ENCODE peak calls at places on chromosome 3, in six cellular contexts. S is foreskin fibroblast, D is hypothalamus, K is LoVo, M is bronchial epithelial cell, X is GM12865. V is an unnamed sample.

GRCh38 chr3:150261958-150262357 is 146.1 kb upstream of the TSC22D2 start:
- DNase-seq in S (no peak), D (no peak), K (no peak), M (no peak), X (no peak), V (no peak)

GRCh38 chr3:74906181-74906580 is 291.7 kb upstream of the CNTN3 start:
- DNase-seq in S (no peak), D (no peak), K (no peak), M (peak), X (no peak), V (no peak)

GRCh38 chr3:113287818-113288648 is 76.7 kb downstream of the BOC start:
- DNase-seq in S (peak), D (peak), K (peak), M (peak), X (peak), V (peak)

GRCh38 chr3:177679568-177680441 is 482.5 kb upstream of the TBL1XR1 start:
- DNase-seq in S (peak), D (no peak), K (no peak), M (no peak), X (peak), V (no peak)

GRCh38 chr3:40137586-40138295 is 171.8 kb upstream of the EIF1B start:
- DNase-seq in S (peak), D (no peak), K (no peak), M (peak), X (no peak), V (no peak)

GRCh38 chr3:66029443-66029842 is 9.3 kb downstream of the MAGI1 start:
- DNase-seq in S (no peak), D (no peak), K (no peak), M (no peak), X (no peak), V (no peak)

GRCh38 chr3:148006508-148006907 is 597.3 kb downstream of the ZIC1 start:
- DNase-seq in S (peak), D (no peak), K (no peak), M (peak), X (no peak), V (no peak)

GRCh38 chr3:79306939-79307590 is 460.7 kb downstream of the ROBO1 start:
- DNase-seq in S (no peak), D (no peak), K (no peak), M (no peak), X (no peak), V (no peak)

GRCh38 chr3:77081240-77081661 is 41.4 kb downstream of the ROBO2 start:
- DNase-seq in S (peak), D (peak), K (peak), M (peak), X (no peak), V (peak)

GRCh38 chr3:45665101-45665572 is 24.1 kb upstream of the SACM1L start:
- DNase-seq in S (no peak), D (peak), K (peak), M (peak), X (peak), V (peak)

GRCh38 chr3:30567139-30567753 is 39.2 kb upstream of the TGFBR2 start:
- DNase-seq in S (no peak), D (no peak), K (no peak), M (no peak), X (no peak), V (no peak)

GRCh38 chr3:133280591-133280990 is 119.3 kb upstream of the BFSP2 start:
- DNase-seq in S (no peak), D (no peak), K (no peak), M (no peak), X (peak), V (no peak)

GRCh38 chr3:67495751-67496150 is 158.7 kb downstream of the SUCLG2 start:
- DNase-seq in S (no peak), D (no peak), K (no peak), M (no peak), X (no peak), V (no peak)

GRCh38 chr3:69144631-69145244 is 22.3 kb upstream of the LMOD3 start:
- DNase-seq in S (no peak), D (no peak), K (no peak), M (no peak), X (peak), V (no peak)

GRCh38 chr3:38136272-38136806 is 588 bp downstream of the ACAA1 start:
- DNase-seq in S (no peak), D (no peak), K (no peak), M (no peak), X (peak), V (no peak)

GRCh38 chr3:42701371-42702065 is 1.1 kb downstream of the HHATL start:
- DNase-seq in S (peak), D (peak), K (peak), M (no peak), X (peak), V (peak)

GRCh38 chr3:116614795-116615362 is 94.7 kb upstream of the TUSC7 start:
- DNase-seq in S (no peak), D (no peak), K (peak), M (peak), X (peak), V (peak)

GRCh38 chr3:46222435-46223161 is 14.5 kb upstream of the CCR1 start:
- DNase-seq in S (no peak), D (no peak), K (no peak), M (no peak), X (no peak), V (no peak)

GRCh38 chr3:112974178-112974517 is 755 bp downstream of the CD200R1 start:
- DNase-seq in S (no peak), D (no peak), K (no peak), M (no peak), X (no peak), V (no peak)

GRCh38 chr3:5891721-5892120 is 704.2 kb downstream of the EDEM1 start:
- DNase-seq in S (no peak), D (no peak), K (no peak), M (no peak), X (peak), V (no peak)

GRCh38 chr3:126910231-126910630 is 72.7 kb upstream of the PLXNA1 start:
- DNase-seq in S (no peak), D (no peak), K (no peak), M (no peak), X (no peak), V (no peak)

GRCh38 chr3:55906896-55907295 is 419.8 kb upstream of the WNT5A start:
- DNase-seq in S (no peak), D (no peak), K (no peak), M (peak), X (no peak), V (no peak)

GRCh38 chr3:51380601-51381332 is 4.3 kb upstream of the MANF start:
- DNase-seq in S (no peak), D (no peak), K (no peak), M (no peak), X (no peak), V (no peak)

GRCh38 chr3:68876112-68876713 is 56.1 kb downstream of the TAFA4 start:
- DNase-seq in S (peak), D (peak), K (peak), M (peak), X (peak), V (peak)

GRCh38 chr3:49916686-49917085 is 12.9 kb downstream of the MON1A start:
- DNase-seq in S (peak), D (no peak), K (no peak), M (no peak), X (no peak), V (no peak)

GRCh38 chr3:15924914-15925313 is 127.1 kb upstream of the ANKRD28 start:
- DNase-seq in S (no peak), D (no peak), K (no peak), M (peak), X (no peak), V (no peak)

GRCh38 chr3:56467801-56468183 is 475 bp downstream of the ERC2 start:
- DNase-seq in S (no peak), D (no peak), K (no peak), M (no peak), X (no peak), V (no peak)

GRCh38 chr3:96331341-96331740 is 483.1 kb upstream of the EPHA6 start:
- DNase-seq in S (no peak), D (peak), K (no peak), M (no peak), X (peak), V (no peak)

GRCh38 chr3:192887701-192888100 is 30.0 kb downstream of the MB21D2 start:
- DNase-seq in S (no peak), D (no peak), K (no peak), M (peak), X (peak), V (no peak)

GRCh38 chr3:129398803-129399144 is 29.7 kb downstream of the EFCAB12 start:
- DNase-seq in S (no peak), D (no peak), K (no peak), M (peak), X (peak), V (no peak)

GRCh38 chr3:127791221-127791913 is 30.9 kb downstream of the MGLL start:
- DNase-seq in S (peak), D (no peak), K (no peak), M (peak), X (peak), V (peak)

GRCh38 chr3:16369885-16370284 is 104.9 kb downstream of the OXNAD1 start:
- DNase-seq in S (no peak), D (no peak), K (no peak), M (peak), X (no peak), V (no peak)

GRCh38 chr3:183477801-183478456 is 49.5 kb upstream of the MCF2L2 start:
- DNase-seq in S (no peak), D (no peak), K (no peak), M (peak), X (no peak), V (no peak)

GRCh38 chr3:151553873-151554272 is 93.0 kb upstream of the IGSF10 start:
- DNase-seq in S (peak), D (no peak), K (no peak), M (no peak), X (no peak), V (no peak)

GRCh38 chr3:73625124-73625665 is 454 bp upstream of the PDZRN3 start:
- DNase-seq in S (peak), D (no peak), K (no peak), M (no peak), X (no peak), V (no peak)

GRCh38 chr3:53843195-53844177 is 2.7 kb downstream of the CHDH start:
- DNase-seq in S (no peak), D (no peak), K (no peak), M (no peak), X (peak), V (peak)

V was measured in cerebellar cortex.